ENCODE peak calls at places on chromosomes 1 and 21, in four cellular contexts. P, W, U and Z are unnamed samples.
A peak's percentile ranks its signal among the peaks of the same experiment; 100 is the strongest.

GRCh38 chr21:28884481-28884880 is 108.2 kb downstream of the LTN1 start:
- DNase-seq in P (peak; percentile 30), W (no peak), U (no peak), Z (peak; percentile 56)

GRCh38 chr1:78005755-78006154 is 1.0 kb downstream of the DNAJB4 start:
- DNase-seq in P (peak; percentile 29), W (no peak), U (peak; percentile 94), Z (no peak)

GRCh38 chr1:68151690-68152089 is 80.6 kb downstream of the WLS start:
- DNase-seq in P (no peak), W (no peak), U (no peak), Z (no peak)

GRCh38 chr1:45974541-45975269 is 157.7 kb downstream of the PIK3R3 start:
- DNase-seq in P (no peak), W (no peak), U (peak; percentile 7), Z (no peak)

GRCh38 chr1:90732136-90732535 is 15.0 kb upstream of the BARHL2 start:
- DNase-seq in P (no peak), W (no peak), U (no peak), Z (no peak)

GRCh38 chr1:200838676-200839445 is 33.9 kb upstream of the GPR25 start:
- DNase-seq in P (no peak), W (no peak), U (peak; percentile 45), Z (no peak)

GRCh38 chr1:17909634-17910033 is 154.5 kb downstream of the ACTL8 start:
- DNase-seq in P (no peak), W (no peak), U (peak; percentile 18), Z (no peak)

GRCh38 chr1:158972841-158973240 is 36.9 kb upstream of the IFI16 start:
- DNase-seq in P (peak; percentile 47), W (no peak), U (no peak), Z (no peak)

GRCh38 chr1:221268295-221268694 is 389.1 kb downstream of the HLX start:
- DNase-seq in P (no peak), W (no peak), U (peak; percentile 73), Z (peak; percentile 45)

GRCh38 chr21:33030633-33031032 is 4.9 kb downstream of the OLIG2 start:
- DNase-seq in P (no peak), W (no peak), U (no peak), Z (no peak)

GRCh38 chr1:25705699-25706098 is 89.1 kb downstream of the MAN1C1 start:
- DNase-seq in P (no peak), W (no peak), U (no peak), Z (no peak)

GRCh38 chr1:43982798-43983197 is 3.8 kb downstream of the B4GALT2 start:
- DNase-seq in P (no peak), W (no peak), U (no peak), Z (peak; percentile 56)

GRCh38 chr1:224726783-224727182 is 110.7 kb downstream of the CNIH3 start:
- DNase-seq in P (no peak), W (no peak), U (peak; percentile 88), Z (peak; percentile 86)

GRCh38 chr21:29360799-29361765 is 62.4 kb downstream of the BACH1 start:
- DNase-seq in P (no peak), W (no peak), U (no peak), Z (no peak)

GRCh38 chr1:21884456-21885235 is 52.5 kb downstream of the HSPG2 start:
- DNase-seq in P (no peak), W (no peak), U (no peak), Z (no peak)

GRCh38 chr1:31335007-31335406 is 37.9 kb downstream of the FABP3 start:
- DNase-seq in P (peak; percentile 49), W (no peak), U (peak; percentile 67), Z (peak; percentile 53)

GRCh38 chr1:155978325-155978972 is at the start of gene ARHGEF2:
- DNase-seq in P (peak; percentile 92), W (peak; percentile 75), U (peak; percentile 73), Z (peak; percentile 86)

GRCh38 chr1:112933820-112934561 is 22.0 kb downstream of the SLC16A1 start:
- DNase-seq in P (no peak), W (no peak), U (no peak), Z (no peak)

GRCh38 chr1:228978486-228979324 is 243.4 kb downstream of the RHOU start:
- DNase-seq in P (no peak), W (no peak), U (peak; percentile 41), Z (no peak)

GRCh38 chr1:48916121-48917069 is 139.7 kb upstream of the BEND5 start:
- DNase-seq in P (peak; percentile 12), W (no peak), U (peak; percentile 91), Z (peak; percentile 11)

GRCh38 chr1:216670118-216670870 is 52.9 kb downstream of the ESRRG start:
- DNase-seq in P (no peak), W (no peak), U (peak; percentile 69), Z (peak; percentile 58)

GRCh38 chr1:28392027-28392652 is 22.6 kb downstream of the PHACTR4 start:
- DNase-seq in P (no peak), W (no peak), U (peak; percentile 91), Z (peak; percentile 77)

GRCh38 chr1:174769961-174770549 is 229.7 kb upstream of the CACYBP start:
- DNase-seq in P (peak; percentile 63), W (no peak), U (peak; percentile 79), Z (peak; percentile 41)

GRCh38 chr1:212098340-212098739 is 62.8 kb downstream of the DTL start:
- DNase-seq in P (no peak), W (no peak), U (no peak), Z (no peak)

GRCh38 chr1:8070381-8070811 is 44.3 kb upstream of the ERRFI1 start:
- DNase-seq in P (no peak), W (no peak), U (no peak), Z (no peak)

GRCh38 chr1:229437443-229437842 is 3.5 kb upstream of the ACTA1 start:
- DNase-seq in P (no peak), W (no peak), U (no peak), Z (no peak)

GRCh38 chr1:172909606-172910326 is 141.0 kb downstream of the TNFSF18 start:
- DNase-seq in P (no peak), W (no peak), U (peak; percentile 57), Z (no peak)

GRCh38 chr1:206048582-206048981 is 4.4 kb upstream of the RHEX start:
- DNase-seq in P (no peak), W (no peak), U (no peak), Z (peak; percentile 73)

GRCh38 chr1:10941891-10942541 is 70.4 kb upstream of the TARDBP start:
- DNase-seq in P (peak; percentile 46), W (peak; percentile 21), U (peak; percentile 69), Z (no peak)

GRCh38 chr1:210362526-210362925 is 33.8 kb downstream of the HHAT start:
- DNase-seq in P (no peak), W (no peak), U (peak; percentile 25), Z (no peak)